ENCODE peak calls at places on chromosomes 4 and X, in ten cellular contexts. F is OCI-LY7, Q is PC-3, Z is hepatocyte, R is MM.1S, N is GM23248, L is HCT116, X is GM23338, M is SK-N-SH, J is PC-9. P is an unnamed sample. For H3K9me2 and H4K20me1, the result is how much of the 10 kb centered on the place peaks cover.

GRCh38 chr4:147596976-147597375 is 20.2 kb upstream of the TMEM184C start:
- DNase-seq in Q (peak), X (no peak), M (no peak), J (peak), L (no peak), Z (no peak), F (no peak), R (no peak), N (peak), P (no peak)

GRCh38 chrX:17703201-17703600 is 34.1 kb upstream of the SCML1 start:
- DNase-seq in R (no peak), J (peak), M (no peak), L (no peak), N (no peak), X (no peak), F (no peak), Z (no peak), Q (peak), P (no peak)

GRCh38 chr4:115515379-115516171 is 402.2 kb upstream of the NDST4 start:
- DNase-seq in N (no peak), Z (no peak), J (no peak), F (no peak), R (peak), L (no peak), X (no peak), Q (no peak), M (no peak), P (no peak)

GRCh38 chr4:140277576-140277975 is 95.9 kb upstream of the SCOC start:
- DNase-seq in M (no peak), Q (peak), X (no peak), N (peak), J (no peak), L (no peak), F (no peak), Z (no peak), R (no peak), P (no peak)

GRCh38 chr4:26362745-26363439 is 42.1 kb downstream of the RBPJ start:
- DNase-seq in Q (peak), L (no peak), X (no peak), Z (no peak), R (no peak), J (no peak), M (no peak), F (no peak), N (peak), P (no peak)

GRCh38 chr4:33725861-33726260 is 2518.5 kb downstream of the ARAP2 start:
- DNase-seq in X (no peak), F (no peak), N (no peak), L (no peak), Z (no peak), Q (no peak), M (no peak), R (no peak), J (no peak), P (no peak)

GRCh38 chr4:71266090-71266794 is 72.6 kb upstream of the SLC4A4 start:
- DNase-seq in Z (no peak), J (no peak), Q (peak), R (no peak), M (no peak), X (no peak), F (no peak), N (peak), L (no peak), P (no peak)

GRCh38 chrX:95836517-95836916 is 848.1 kb upstream of the DIAPH2 start:
- DNase-seq in Z (no peak), Q (no peak), N (no peak), J (no peak), L (no peak), R (no peak), X (no peak), M (no peak), F (no peak), P (no peak)

GRCh38 chr4:78370625-78371372 is 180.8 kb upstream of the ANXA3 start:
- DNase-seq in Z (peak), M (no peak), X (peak), N (peak), L (no peak), R (no peak), J (peak), F (no peak), Q (peak), P (no peak)

GRCh38 chr4:87071401-87071800 is 136.6 kb downstream of the AFF1 start:
- DNase-seq in J (no peak), Z (no peak), L (no peak), R (no peak), N (no peak), M (no peak), X (no peak), F (no peak), Q (no peak), P (no peak)

GRCh38 chrX:49108641-49109040 is 14.9 kb downstream of the GPKOW start:
- DNase-seq in F (no peak), Q (no peak), J (no peak), R (no peak), X (no peak), L (no peak), Z (no peak), M (no peak), N (no peak), P (no peak)

GRCh38 chr4:107854326-107855030 is 29.7 kb downstream of the SGMS2 start:
- DNase-seq in R (no peak), J (no peak), N (peak), Q (peak), L (no peak), M (no peak), X (no peak), Z (no peak), F (no peak), P (no peak)

GRCh38 chr4:33959519-33959918 is 2284.8 kb downstream of the ARAP2 start:
- DNase-seq in J (no peak), L (no peak), Q (peak), M (no peak), R (no peak), N (peak), Z (no peak), X (no peak), F (no peak), P (no peak)

GRCh38 chr4:37781134-37781455 is 45.4 kb upstream of the PGM2 start:
- DNase-seq in N (no peak), R (no peak), Q (no peak), F (no peak), L (no peak), J (no peak), M (no peak), X (no peak), Z (no peak), P (no peak)

GRCh38 chrX:39475372-39475771 is 622.4 kb downstream of the BCOR start:
- DNase-seq in N (no peak), R (no peak), Q (no peak), M (no peak), X (no peak), Z (no peak), F (no peak), J (no peak), L (no peak), P (no peak)

GRCh38 chr4:6771229-6771671 is 11.3 kb upstream of the KIAA0232 start:
- DNase-seq in M (no peak), X (no peak), N (peak), R (no peak), Z (no peak), L (no peak), F (no peak), Q (no peak), J (peak), P (no peak)

GRCh38 chrX:136189222-136189621 is 41.9 kb downstream of the FHL1 start:
- DNase-seq in Q (no peak), N (no peak), Z (no peak), X (no peak), R (no peak), M (peak), J (no peak), L (no peak), F (no peak), P (no peak)

GRCh38 chr4:20432098-20432497 is 180.4 kb downstream of the SLIT2 start:
- DNase-seq in F (no peak), M (no peak), Q (no peak), X (no peak), L (no peak), J (no peak), N (peak), R (no peak), Z (peak), P (no peak)

GRCh38 chr4:150219841-150220240 is 141.6 kb downstream of the DCLK2 start:
- DNase-seq in R (no peak), X (no peak), L (no peak), Z (no peak), Q (no peak), M (no peak), J (no peak), F (no peak), N (peak), P (no peak)

GRCh38 chrX:40097492-40098263 is at the start of gene BCOR:
- DNase-seq in X (peak), M (peak), R (peak), F (peak), Z (peak), Q (peak), L (no peak), N (peak), J (no peak), P (peak)

GRCh38 chr4:78749258-78749971 is 26.7 kb upstream of the BMP2K start:
- DNase-seq in X (no peak), J (no peak), N (peak), Q (no peak), R (no peak), Z (no peak), L (no peak), F (no peak), M (no peak), P (no peak)

GRCh38 chr4:42347076-42347475 is 50.2 kb upstream of the SHISA3 start:
- DNase-seq in M (no peak), N (no peak), X (no peak), R (no peak), Q (no peak), Z (no peak), L (no peak), J (no peak), F (no peak), P (peak)

GRCh38 chr4:66357316-66357715 is 687.0 kb upstream of the EPHA5 start:
- DNase-seq in L (no peak), M (no peak), Q (peak), Z (no peak), F (no peak), N (no peak), R (no peak), J (no peak), X (no peak), P (no peak)

GRCh38 chrX:103101280-103102042 is 8.5 kb upstream of the NXF3 start:
- DNase-seq in X (peak), Q (no peak), N (no peak), R (no peak), J (no peak), L (no peak), M (no peak), F (no peak), Z (no peak), P (no peak)

GRCh38 chrX:31860686-31861085 is 788.8 kb upstream of the FTHL17 start:
- DNase-seq in N (no peak), M (no peak), X (no peak), L (no peak), Z (no peak), F (no peak), R (no peak), Q (no peak), J (no peak), P (no peak)
- H3K9me2 ChIP-seq in N (under half), M (under half), X (under half), L (under half), Z (under half), F (under half), R (under half), Q (under half), J (under half), P (under half)

GRCh38 chrX:34656467-34656841 is 631 bp downstream of the TMEM47 start:
- DNase-seq in N (peak), Q (no peak), F (no peak), M (no peak), J (no peak), X (no peak), R (no peak), L (no peak), Z (peak), P (no peak)

GRCh38 chrX:34655496-34656258 is 1.4 kb downstream of the TMEM47 start:
- DNase-seq in R (no peak), Q (no peak), M (no peak), Z (no peak), F (no peak), X (peak), N (peak), L (no peak), J (no peak), P (no peak)

GRCh38 chrX:34656842-34657780 is at the start of gene TMEM47:
- DNase-seq in M (peak), X (peak), L (no peak), F (no peak), Z (peak), Q (peak), R (no peak), N (peak), J (no peak), P (no peak)

GRCh38 chrX:34654939-34655338 is 2.1 kb downstream of the TMEM47 start:
- DNase-seq in N (peak), L (no peak), R (no peak), Q (no peak), J (no peak), M (no peak), Z (no peak), F (no peak), X (peak), P (no peak)

DNA sequence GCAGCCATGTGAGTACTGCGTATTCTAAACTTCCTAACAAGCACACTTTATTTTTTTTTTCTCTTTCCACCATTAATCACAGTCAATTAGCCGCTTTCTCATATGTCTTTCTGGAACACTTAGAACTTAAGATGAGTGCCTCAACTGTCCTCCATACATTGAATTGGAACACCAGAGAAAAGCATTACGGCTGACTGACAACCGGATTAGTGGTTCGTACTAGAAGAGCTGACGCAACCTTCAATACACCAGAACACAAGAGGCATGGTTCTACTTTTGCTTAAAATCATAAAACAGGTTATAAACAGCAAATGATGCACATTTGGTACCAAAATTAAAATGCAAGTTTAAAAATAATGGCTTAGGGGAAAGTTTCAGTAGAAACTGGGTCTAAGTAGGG is 3.3 kb downstream of the TMEM47 start:
- DNase-seq in J (no peak), M (no peak), R (no peak), X (no peak), N (peak), F (no peak), Q (no peak), L (no peak), Z (no peak), P (no peak)
- H3K4me3 ChIP-seq in J (no peak), M (no peak), R (no peak), X (peak), N (peak), F (no peak), Q (no peak), L (no peak), Z (peak), P (no peak)

GRCh38 chr4:8231551-8232049 is 32.5 kb downstream of the SH3TC1 start:
- DNase-seq in R (no peak), Q (no peak), N (no peak), J (no peak), M (no peak), L (no peak), Z (no peak), F (no peak), X (no peak), P (no peak)
- H4K20me1 ChIP-seq in R (under half), Q (under half), N (under half), J (under half), M (under half), L (under half), Z (under half), F (under half), X (under half), P (under half)

DNA sequence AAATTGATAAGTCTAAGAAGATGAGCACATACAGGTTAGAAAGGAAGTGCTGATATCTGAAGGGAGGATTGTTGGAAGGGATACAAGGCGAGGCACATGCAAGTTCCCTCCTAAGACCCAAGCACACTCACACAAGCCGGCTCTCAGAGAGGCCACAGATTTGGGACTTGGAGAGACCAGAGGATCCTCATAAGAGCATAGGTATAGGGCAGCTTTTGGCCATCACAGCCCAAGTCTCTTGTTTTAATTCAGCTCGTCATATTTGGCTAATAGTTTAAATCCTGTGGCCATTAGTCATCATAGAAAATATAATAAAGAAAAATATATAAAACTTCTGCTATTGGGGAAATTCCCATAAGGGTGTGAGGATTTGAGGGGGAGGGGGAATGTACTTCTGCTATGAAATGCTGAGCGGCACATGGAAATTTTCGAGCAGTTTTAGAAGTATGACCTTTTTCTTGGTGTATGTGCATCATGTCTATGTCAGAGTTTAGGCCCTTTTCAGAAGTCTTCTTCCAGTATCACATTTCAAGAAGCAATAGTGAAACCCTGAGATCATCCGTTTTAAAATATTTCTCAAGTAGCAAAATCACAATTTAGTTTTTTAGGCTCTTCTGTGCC is 97.7 kb downstream of the NFKB1 start:
- DNase-seq in R (no peak), Z (no peak), L (no peak), X (no peak), M (no peak), N (no peak), Q (peak), F (no peak), J (no peak), P (no peak)
- H3K9me2 ChIP-seq in R (under half), Z (under half), L (under half), X (under half), M (under half), N (under half), Q (under half), F (under half), J (under half), P (under half)

GRCh38 chr4:162164881-162165528 is 1.2 kb upstream of the FSTL5 start:
- DNase-seq in X (no peak), Q (peak), Z (no peak), L (no peak), M (no peak), N (no peak), F (no peak), J (peak), R (no peak), P (no peak)
- H3K4me3 ChIP-seq in X (peak), Q (peak), Z (peak), L (no peak), M (peak), N (no peak), F (no peak), J (peak), R (peak), P (no peak)

DNA sequence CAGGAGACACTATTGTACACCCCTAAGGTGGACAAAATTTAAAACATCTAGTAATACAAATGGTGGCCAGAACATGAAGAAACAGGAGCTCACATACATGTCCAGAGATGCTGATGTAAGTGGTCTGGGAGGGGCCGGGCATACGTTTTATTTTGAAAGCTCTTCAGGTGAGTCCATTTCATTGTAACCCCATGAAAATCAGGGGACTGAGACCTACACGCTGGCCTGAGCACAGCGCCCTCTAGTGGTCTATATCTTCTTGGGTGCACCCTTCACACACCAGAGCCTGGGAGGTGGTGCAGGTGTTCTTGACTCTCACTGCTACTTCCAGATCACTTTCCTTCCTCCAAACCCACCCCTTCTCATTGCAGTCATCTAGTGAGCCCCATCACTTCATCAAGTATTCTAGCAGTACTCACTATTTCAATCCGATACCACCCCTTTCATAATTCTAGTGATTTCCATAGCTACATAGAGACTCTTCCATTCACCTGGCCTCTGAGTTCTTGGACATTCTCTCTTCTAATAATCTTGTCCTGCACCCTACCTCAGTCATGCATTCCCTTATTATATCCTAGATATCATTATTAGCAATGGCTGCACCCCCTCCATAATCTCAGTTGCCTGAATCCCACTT is 4.3 kb upstream of the TLR6 start:
- DNase-seq in M (peak), R (peak), Q (peak), N (peak), Z (peak), L (peak), X (peak), F (peak), J (no peak), P (peak)
- H4K20me1 ChIP-seq in M (under half), R (under half), Q (under half), N (under half), Z (under half), L (under half), X (under half), F (under half), J (under half), P (under half)

GRCh38 chrX:68897118-68897517 is 68.3 kb downstream of the EFNB1 start:
- DNase-seq in M (no peak), X (no peak), Z (no peak), R (no peak), F (no peak), Q (no peak), J (no peak), L (no peak), N (no peak), P (no peak)

GRCh38 chrX:68895339-68896250 is 66.8 kb downstream of the EFNB1 start:
- DNase-seq in X (no peak), F (no peak), R (no peak), Q (peak), N (peak), L (no peak), J (peak), M (peak), Z (peak), P (no peak)

GRCh38 chrX:68894513-68895338 is 65.9 kb downstream of the EFNB1 start:
- DNase-seq in R (no peak), Z (peak), F (no peak), L (no peak), N (peak), X (peak), Q (peak), M (peak), J (no peak), P (no peak)

GRCh38 chrX:68897546-68897945 is 68.7 kb downstream of the EFNB1 start:
- DNase-seq in L (no peak), Z (no peak), Q (no peak), M (no peak), N (no peak), F (no peak), J (no peak), X (no peak), R (no peak), P (no peak)

DNA sequence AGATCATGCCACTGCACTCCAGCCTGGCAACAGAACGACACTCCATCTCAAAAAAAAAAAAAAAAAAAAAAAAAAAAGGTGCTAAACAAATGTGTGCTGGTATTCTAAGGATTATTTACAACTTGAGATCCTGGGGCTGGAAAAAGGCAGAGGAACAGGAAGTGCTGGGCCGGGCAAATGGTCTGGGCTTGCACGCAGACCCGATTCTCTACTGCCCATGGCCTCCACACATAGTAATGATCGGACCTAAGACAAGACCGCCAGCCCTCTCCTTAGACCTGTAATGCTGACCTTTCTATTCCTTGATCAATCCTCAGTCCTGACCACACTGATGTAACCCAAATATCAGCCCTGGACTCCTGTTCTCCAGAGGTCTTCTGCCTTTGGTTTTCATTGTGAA is 67.8 kb downstream of the EFNB1 start:
- DNase-seq in N (no peak), Z (no peak), Q (no peak), R (no peak), L (no peak), J (no peak), F (no peak), X (no peak), M (no peak), P (no peak)
- H3K9me2 ChIP-seq in N (under half), Z (under half), Q (under half), R (under half), L (under half), J (under half), F (under half), X (under half), M (under half), P (under half)

GRCh38 chrX:71618787-71619186 is 476 bp upstream of the CXCR3 start:
- DNase-seq in N (no peak), Q (no peak), R (no peak), M (no peak), X (no peak), L (no peak), J (no peak), F (no peak), Z (no peak), P (no peak)
- H3K4me3 ChIP-seq in N (no peak), Q (no peak), R (peak), M (no peak), X (no peak), L (no peak), J (no peak), F (no peak), Z (no peak), P (no peak)

P was measured in Karpas-422.